ENCODE peak calls at places on chromosome 9, in four cellular contexts. H, X, T and D are unnamed samples.

GRCh38 chr9:16023466-16023865 is 470.6 kb downstream of the CCDC171 start:
- DNase-seq in X (no peak), H (peak), T (peak), D (no peak)

GRCh38 chr9:99173570-99174504 is 47.9 kb downstream of the ALG2 start:
- DNase-seq in H (no peak), X (no peak), T (no peak), D (no peak)

GRCh38 chr9:126450537-126451205 is 124.0 kb downstream of the MVB12B start:
- DNase-seq in H (no peak), X (no peak), T (no peak), D (no peak)

GRCh38 chr9:133304158-133304470 is 29.1 kb upstream of the ABO start:
- DNase-seq in T (no peak), X (no peak), H (no peak), D (no peak)

GRCh38 chr9:32571969-32572899 is 725 bp downstream of the NDUFB6 start:
- DNase-seq in H (peak), T (peak), X (peak), D (peak)

GRCh38 chr9:32581512-32582143 is 8.7 kb upstream of the NDUFB6 start:
- DNase-seq in T (peak), H (peak), X (peak), D (peak)

GRCh38 chr9:87581513-87581912 is 83.8 kb downstream of the DAPK1 start:
- DNase-seq in T (no peak), X (peak), H (no peak), D (no peak)

GRCh38 chr9:33778700-33779351 is 16.5 kb upstream of the PRSS3 start:
- DNase-seq in T (peak), X (peak), H (peak), D (peak)

GRCh38 chr9:85045271-85045670 is 375.7 kb downstream of the NTRK2 start:
- DNase-seq in H (no peak), T (peak), X (no peak), D (no peak)

GRCh38 chr9:38009990-38010389 is 59.0 kb downstream of the SHB start:
- DNase-seq in H (no peak), X (no peak), T (no peak), D (no peak)
- H3K4me2 ChIP-seq in H (peak), X (no peak), T (no peak), D (no peak)

DNA sequence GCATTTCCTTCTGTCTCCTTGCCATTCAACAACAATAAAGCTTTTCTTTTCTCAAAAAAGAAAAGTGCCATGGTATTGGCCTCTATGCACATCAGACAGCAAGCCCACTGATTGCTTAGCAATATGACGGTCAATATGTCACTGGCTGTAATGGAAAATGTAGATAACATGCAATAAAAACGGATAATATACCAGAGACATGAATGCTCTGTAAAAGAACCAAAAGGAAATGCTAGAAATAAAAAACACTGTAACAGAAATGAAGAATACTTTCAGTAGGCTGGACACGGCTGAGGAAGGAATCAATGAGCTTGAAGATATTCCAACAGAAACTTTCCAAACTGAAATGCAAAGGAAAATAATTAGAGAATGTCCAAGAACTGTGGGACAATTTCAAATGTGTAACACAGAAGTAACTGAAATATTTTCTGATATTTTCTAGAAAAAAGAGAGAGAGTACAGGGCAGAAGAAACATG is 10.0 kb downstream of the PTBP3 start:
- DNase-seq in T (no peak), X (no peak), H (no peak), D (no peak)
- H3K9ac ChIP-seq in T (no peak), X (no peak), H (no peak), D (no peak)

DNA sequence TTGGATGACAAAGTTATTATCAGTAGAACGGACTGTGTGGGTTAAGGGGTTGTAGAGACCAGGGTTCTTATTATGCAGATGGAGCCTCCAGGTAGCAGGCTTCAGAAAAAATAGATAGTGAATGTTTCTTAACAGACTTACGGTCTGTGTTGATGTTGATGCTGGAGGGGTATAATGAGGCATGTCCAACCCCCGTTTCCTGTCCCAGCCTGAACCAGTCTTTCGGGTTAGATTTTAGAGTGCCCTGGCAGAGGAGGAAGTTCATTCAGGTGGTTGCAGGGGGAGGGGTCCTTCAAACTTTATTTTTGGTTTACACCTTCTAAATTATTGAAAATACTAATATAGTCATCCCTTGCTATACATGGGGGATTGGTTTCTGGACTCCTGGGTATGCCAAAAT is 9.7 kb upstream of the SEMA4D start:
- DNase-seq in H (no peak), X (no peak), T (no peak), D (peak)
- H3K4me2 ChIP-seq in H (no peak), X (no peak), T (no peak), D (peak)

GRCh38 chr9:129697956-129698757 is 32.7 kb downstream of the PRRX2 start:
- DNase-seq in T (no peak), X (no peak), H (no peak), D (no peak)

GRCh38 chr9:129694265-129694664 is 28.8 kb downstream of the PRRX2 start:
- DNase-seq in H (no peak), T (no peak), X (no peak), D (no peak)

GRCh38 chr9:129697111-129697955 is 31.9 kb downstream of the PRRX2 start:
- DNase-seq in T (peak), X (peak), H (no peak), D (no peak)

GRCh38 chr9:129695870-129696269 is 30.4 kb downstream of the PRRX2 start:
- DNase-seq in T (no peak), H (no peak), X (no peak), D (no peak)

DNA sequence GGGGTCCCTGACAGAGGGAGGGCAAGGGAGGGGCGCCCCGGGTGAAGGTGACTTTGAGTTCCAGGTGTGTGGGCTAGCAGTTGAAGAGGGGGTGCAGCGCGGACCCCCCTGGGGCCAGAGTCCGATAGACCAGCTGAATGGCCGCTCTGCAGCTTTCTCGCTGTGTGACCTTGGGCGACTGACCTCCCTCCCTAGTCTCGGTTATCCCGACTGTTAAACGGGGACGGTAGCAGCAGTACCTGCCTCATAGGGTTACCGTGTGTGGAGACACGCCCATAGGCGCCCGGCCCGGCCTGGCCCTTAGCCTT is 31.3 kb downstream of the PRRX2 start:
- DNase-seq in X (no peak), T (no peak), H (no peak), D (no peak)
- H3K9ac ChIP-seq in X (peak), T (peak), H (no peak), D (no peak)

GRCh38 chr9:123480096-123480495 is 124.1 kb downstream of the CRB2 start:
- DNase-seq in X (no peak), H (no peak), T (no peak), D (no peak)
- H3K4me2 ChIP-seq in X (no peak), H (no peak), T (no peak), D (no peak)

DNA sequence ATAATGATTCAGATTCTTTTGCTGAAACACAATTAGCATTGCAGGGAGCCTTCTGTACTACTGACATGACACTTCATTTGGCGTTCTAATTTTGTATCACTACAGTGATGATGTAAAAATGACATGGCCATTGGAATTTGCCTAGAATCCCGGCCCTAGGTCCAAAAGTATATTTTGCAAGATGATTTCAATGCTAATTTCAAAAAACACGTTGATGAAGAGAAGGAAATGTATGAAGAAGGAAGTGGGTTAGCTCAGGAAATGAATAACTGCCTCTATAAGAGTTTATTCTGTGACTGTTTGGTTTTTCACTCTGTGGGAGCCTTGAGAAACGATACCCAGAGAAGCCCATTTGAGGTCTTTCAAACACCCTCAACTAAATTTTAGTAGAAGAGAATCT is 59.3 kb downstream of the OSTF1 start:
- DNase-seq in T (no peak), X (peak), H (no peak), D (peak)
- H3K9ac ChIP-seq in T (no peak), X (peak), H (no peak), D (peak)